ENCODE peak calls at places on chromosomes 4 and X, in six cellular contexts. I is uterus, V is pancreas, U is brain microvascular endothelial cell, W is IMR-90, S is fibroblast of lung. P is an unnamed sample.

GRCh38 chrX:134249231-134249630 is 12.2 kb downstream of the CCDC160 start:
- DNase-seq in I (no peak), S (no peak), W (no peak), U (no peak), V (no peak), P (no peak)

GRCh38 chr4:138702471-138702870 is 313.1 kb upstream of the NOCT start:
- DNase-seq in S (no peak), I (no peak), V (no peak), W (no peak), U (no peak), P (no peak)

GRCh38 chr4:48986654-48987164 is 634 bp downstream of the CWH43 start:
- DNase-seq in W (no peak), S (no peak), I (no peak), U (no peak), V (no peak), P (no peak)

GRCh38 chr4:183284965-183285364 is 35.1 kb downstream of the CLDN22 start:
- DNase-seq in W (peak), U (no peak), I (no peak), S (peak), V (no peak), P (no peak)

GRCh38 chr4:121484633-121485032 is 103.8 kb upstream of the QRFPR start:
- DNase-seq in U (peak), W (peak), S (peak), V (no peak), I (no peak), P (no peak)

GRCh38 chr4:117481742-117482141 is 396.4 kb upstream of the TRAM1L1 start:
- DNase-seq in U (peak), I (no peak), S (peak), V (no peak), W (peak), P (no peak)

GRCh38 chrX:7435822-7436221 is 287.9 kb upstream of the PUDP start:
- DNase-seq in U (no peak), S (no peak), V (no peak), W (no peak), I (no peak), P (no peak)

GRCh38 chrX:144592036-144592435 is 655.3 kb upstream of the SPANXN1 start:
- DNase-seq in S (no peak), V (no peak), W (no peak), I (no peak), U (no peak), P (no peak)

GRCh38 chrX:115023139-115023538 is 5.7 kb upstream of the IL13RA2 start:
- DNase-seq in U (peak), V (no peak), S (peak), W (peak), I (no peak), P (no peak)

GRCh38 chr4:105894570-105895323 is 524 bp upstream of the NPNT start:
- DNase-seq in V (peak), W (no peak), I (no peak), S (peak), U (no peak), P (no peak)

GRCh38 chr4:16857425-16857824 is 41.0 kb downstream of the LDB2 start:
- DNase-seq in V (no peak), I (no peak), U (no peak), W (no peak), S (no peak), P (no peak)
- H3K27ac ChIP-seq in V (no peak), I (peak), U (no peak), W (peak), S (no peak), P (no peak)

GRCh38 chrX:19193584-19193983 is 71.3 kb upstream of the ADGRG2 start:
- DNase-seq in V (no peak), S (no peak), I (no peak), U (no peak), W (no peak), P (no peak)
- H3K27ac ChIP-seq in V (no peak), S (no peak), I (no peak), U (no peak), W (no peak), P (no peak)

DNA sequence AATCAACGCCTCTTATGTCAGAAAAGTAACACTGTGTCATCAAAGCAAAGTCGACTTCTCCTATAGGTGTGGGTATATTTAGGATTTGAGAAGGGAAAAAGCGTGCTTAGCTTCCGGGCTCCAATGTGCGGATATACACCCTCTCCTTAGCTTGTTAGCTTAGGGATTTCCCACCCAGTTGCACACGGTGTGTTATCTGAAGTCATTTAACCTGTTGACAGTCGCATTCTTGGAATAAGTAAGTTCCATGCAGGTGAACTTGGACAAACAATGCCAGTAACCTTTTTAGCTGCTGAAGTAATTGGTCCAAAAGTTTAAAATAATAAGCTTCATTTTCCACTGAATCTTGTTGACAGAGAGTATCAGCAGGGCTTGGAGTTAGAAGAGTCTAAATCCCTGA is 113.7 kb downstream of the SHROOM3 start:
- DNase-seq in I (no peak), W (no peak), U (no peak), V (no peak), S (no peak), P (no peak)
- H3K27ac ChIP-seq in I (no peak), W (no peak), U (no peak), V (no peak), S (no peak), P (no peak)

DNA sequence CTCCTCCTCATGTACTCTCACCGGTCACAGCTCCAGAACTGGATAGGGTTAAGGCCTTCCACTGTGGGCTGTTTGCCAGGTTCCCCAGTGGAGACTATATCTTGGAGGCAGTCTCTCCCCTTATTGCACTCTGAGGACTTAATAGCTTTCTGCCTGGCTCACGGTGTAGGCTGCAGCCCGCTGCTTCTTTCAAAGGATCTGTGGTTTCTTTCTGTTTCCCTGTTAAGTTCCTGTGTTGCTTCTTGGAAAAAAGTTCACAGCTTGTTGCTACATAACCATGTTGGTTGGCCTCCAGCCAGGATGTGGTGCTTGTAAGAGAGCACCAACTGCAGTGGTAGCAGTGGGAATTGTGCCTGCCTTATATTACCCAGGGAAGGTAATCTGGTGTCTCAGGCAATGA is 24.9 kb upstream of the ZDHHC15 start:
- DNase-seq in U (no peak), I (no peak), V (peak), S (peak), W (no peak), P (no peak)
- H3K27ac ChIP-seq in U (no peak), I (no peak), V (no peak), S (no peak), W (no peak), P (no peak)

DNA sequence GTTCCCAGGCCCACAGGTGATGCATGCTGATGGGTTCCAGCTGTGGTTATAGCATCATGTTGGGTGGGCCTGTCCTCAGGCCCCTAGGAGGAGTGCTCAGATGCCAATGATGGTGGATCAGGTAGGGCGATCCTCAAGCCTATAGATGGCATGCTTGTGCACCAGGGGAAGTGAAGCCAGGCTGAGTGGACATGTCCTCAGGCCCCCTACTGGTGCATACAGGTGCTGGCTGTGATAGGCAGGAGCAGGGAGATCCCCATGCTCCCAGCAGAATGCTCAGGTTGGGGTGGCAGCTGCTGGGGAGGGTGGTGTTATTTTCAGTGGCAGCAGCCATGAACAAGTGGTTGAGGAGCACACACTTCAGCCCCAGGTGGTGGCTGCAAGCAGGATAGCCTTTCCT is 96.0 kb downstream of the SMARCA1 start:
- DNase-seq in U (no peak), S (no peak), W (no peak), V (peak), I (no peak), P (no peak)
- H3K27ac ChIP-seq in U (no peak), S (no peak), W (no peak), V (no peak), I (no peak), P (no peak)

DNA sequence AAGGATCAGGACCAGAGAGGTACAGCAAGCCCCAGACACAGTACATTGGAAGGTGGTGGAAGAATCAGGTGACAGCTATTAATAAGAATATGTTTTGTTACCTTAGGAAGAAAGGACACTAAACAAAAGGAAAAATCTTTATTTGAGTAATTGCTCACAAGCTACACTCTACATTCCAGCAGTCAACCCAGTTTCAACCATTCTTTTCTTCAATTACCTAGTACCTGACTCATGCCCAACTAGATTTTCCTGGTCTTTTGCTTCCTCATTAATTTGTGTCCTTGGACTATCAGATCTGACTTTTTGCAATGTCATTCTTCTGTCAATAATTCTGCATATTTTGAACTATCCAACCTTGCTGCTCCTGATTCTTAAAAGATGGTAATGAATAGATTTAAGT is 22.5 kb upstream of the GLRA2 start:
- DNase-seq in V (no peak), W (no peak), I (no peak), S (no peak), U (no peak), P (no peak)
- H3K27ac ChIP-seq in V (no peak), W (no peak), I (no peak), S (no peak), U (no peak), P (no peak)

P was measured in dorsolateral prefrontal cortex.